ENCODE peak calls at places on chromosomes 2 and 18, in ten cellular contexts. J is prostate gland, W is tibial artery, E is RWPE2, P is GM20000, I is lower leg skin, H is IMR-90, G is RWPE1, A is WTC11, S is psoas muscle. O is an unnamed sample.

GRCh38 chr2:235561450-235561849 is 67.6 kb downstream of the AGAP1 start:
- DNase-seq in H (no peak), W (no peak), S (no peak), J (no peak), I (no peak), G (no peak), A (no peak), P (no peak), E (no peak), O (peak; percentile 9)

GRCh38 chr2:54556659-54557121 is 100.6 kb downstream of the SPTBN1 start:
- DNase-seq in W (no peak), I (no peak), J (no peak), H (peak; percentile 83), S (no peak), P (no peak), E (no peak), G (no peak), A (no peak), O (no peak)

GRCh38 chr18:36889316-36889715 is 60.4 kb downstream of the KIAA1328 start:
- DNase-seq in S (no peak), H (peak; percentile 55), J (no peak), P (no peak), W (no peak), A (no peak), G (no peak), E (no peak), I (no peak), O (no peak)

GRCh38 chr18:21489119-21489750 is 111.3 kb downstream of the ESCO1 start:
- DNase-seq in H (peak; percentile 66), W (no peak), P (peak; percentile 56), A (peak; percentile 60), G (peak; percentile 38), E (no peak), I (no peak), J (peak; percentile 39), S (no peak), O (no peak)

GRCh38 chr2:18268400-18268799 is 292.1 kb downstream of the RDH14 start:
- DNase-seq in I (no peak), A (no peak), J (no peak), E (no peak), G (no peak), S (no peak), H (peak; percentile 18), W (no peak), P (no peak), O (no peak)

GRCh38 chr2:61512768-61513398 is 25.3 kb downstream of the XPO1 start:
- DNase-seq in I (no peak), H (no peak), P (no peak), G (no peak), S (no peak), A (no peak), W (no peak), J (no peak), E (no peak), O (no peak)

GRCh38 chr2:50529600-50530218 is 502.2 kb downstream of the NRXN1 start:
- DNase-seq in S (no peak), I (no peak), E (no peak), P (peak; percentile 37), A (no peak), H (peak; percentile 71), G (peak; percentile 38), J (no peak), W (no peak), O (no peak)

GRCh38 chr2:238457927-238458324 is 31.2 kb downstream of the ASB1 start:
- DNase-seq in E (no peak), G (no peak), W (peak; percentile 37), H (no peak), S (peak; percentile 58), P (no peak), I (no peak), J (no peak), A (no peak), O (no peak)

GRCh38 chr18:48300463-48300961 is 108.7 kb downstream of the ZBTB7C start:
- DNase-seq in I (no peak), W (peak; percentile 46), S (no peak), G (no peak), J (no peak), H (no peak), P (no peak), A (peak; percentile 40), E (no peak), O (no peak)

GRCh38 chr2:97951155-97951670 is 44.5 kb downstream of the TMEM131 start:
- DNase-seq in A (no peak), J (no peak), W (no peak), P (no peak), E (no peak), S (no peak), I (no peak), G (no peak), H (peak; percentile 9), O (no peak)

GRCh38 chr2:212532585-212532984 is 6.0 kb downstream of the ERBB4 start:
- DNase-seq in W (no peak), A (no peak), I (no peak), S (no peak), G (no peak), E (no peak), H (no peak), J (no peak), P (no peak), O (no peak)

GRCh38 chr2:33784488-33784887 is 185.4 kb upstream of the FAM98A start:
- DNase-seq in A (no peak), E (no peak), I (no peak), W (no peak), P (no peak), S (no peak), H (no peak), J (no peak), G (no peak), O (no peak)

GRCh38 chr2:147663153-147663961 is 181.5 kb upstream of the ACVR2A start:
- DNase-seq in P (peak; percentile 16), I (no peak), S (no peak), W (no peak), G (no peak), J (no peak), A (no peak), E (no peak), H (no peak), O (no peak)

GRCh38 chr2:200655918-200656580 is 70.2 kb downstream of the AOX1 start:
- DNase-seq in J (no peak), H (peak; percentile 34), P (no peak), A (no peak), E (no peak), G (no peak), W (no peak), S (no peak), I (no peak), O (no peak)

GRCh38 chr2:85917887-85918795 is 29.4 kb upstream of the ST3GAL5 start:
- DNase-seq in J (no peak), P (no peak), A (no peak), E (no peak), G (no peak), W (no peak), H (no peak), I (no peak), S (no peak), O (no peak)

GRCh38 chr2:233044974-233045535 is 12.6 kb downstream of the NEU2 start:
- DNase-seq in I (no peak), E (peak; percentile 17), W (no peak), A (no peak), P (no peak), J (no peak), G (no peak), S (no peak), H (no peak), O (no peak)

GRCh38 chr2:60416221-60417008 is 137.0 kb downstream of the BCL11A start:
- DNase-seq in A (no peak), H (peak; percentile 3), J (peak; percentile 30), E (no peak), W (peak; percentile 20), S (peak; percentile 68), G (no peak), I (no peak), P (no peak), O (no peak)

GRCh38 chr2:74507926-74508520 is 528 bp upstream of the PCGF1 start:
- DNase-seq in I (no peak), H (peak; percentile 38), W (peak; percentile 24), P (peak; percentile 49), G (no peak), J (no peak), A (peak; percentile 45), S (no peak), E (peak; percentile 24), O (no peak)

DNA sequence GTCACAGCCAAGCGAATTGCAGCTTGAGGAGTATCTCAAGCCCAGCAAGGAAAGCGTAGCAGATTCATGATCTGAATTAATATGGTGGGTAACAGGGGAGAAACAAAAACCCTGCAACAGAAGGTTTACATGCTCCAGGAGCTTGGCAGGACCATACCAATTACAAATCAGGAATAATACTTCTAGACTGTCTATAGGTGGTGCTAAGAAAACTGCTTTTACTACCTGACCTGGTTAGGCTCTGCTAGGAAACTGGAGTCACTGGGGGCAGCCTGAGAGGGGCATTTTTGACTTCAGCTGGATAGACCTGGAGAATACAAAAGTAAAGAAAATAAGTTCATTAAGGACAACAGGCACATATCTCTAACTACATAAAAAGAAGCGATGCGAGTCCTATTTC is 24.6 kb upstream of the SPOPL start:
- DNase-seq in E (no peak), A (no peak), I (no peak), G (no peak), W (no peak), S (no peak), H (no peak), J (no peak), P (no peak), O (no peak)
- TF ChIP-seq CTCF in E (no peak), A (no peak), I (no peak), G (no peak), W (no peak), S (no peak), H (no peak), J (no peak), P (no peak), O (no peak)

DNA sequence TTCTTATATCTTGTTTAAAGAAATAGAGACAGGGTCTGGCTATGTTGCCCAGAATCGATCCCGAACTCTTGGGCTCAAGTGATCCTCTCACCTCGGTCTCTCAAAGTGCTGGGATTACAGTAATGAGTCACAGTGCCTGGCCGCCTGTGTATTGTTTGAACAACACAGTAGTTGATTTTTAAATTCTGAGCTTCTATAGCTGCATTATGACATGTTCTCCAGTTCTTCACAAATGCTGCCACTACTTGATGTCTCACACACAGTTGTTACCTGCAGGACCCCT is 7.7 kb upstream of the RHOB start:
- DNase-seq in W (no peak), S (no peak), A (no peak), I (no peak), H (peak; percentile 49), G (no peak), E (no peak), J (no peak), P (no peak), O (no peak)
- TF ChIP-seq CTCF in W (no peak), S (no peak), A (no peak), I (no peak), H (no peak), G (no peak), E (no peak), J (no peak), P (no peak), O (no peak)

GRCh38 chr18:59539108-59539507 is 158.1 kb downstream of the CCBE1 start:
- DNase-seq in G (no peak), S (no peak), W (no peak), J (no peak), H (no peak), I (no peak), P (no peak), A (no peak), E (no peak), O (no peak)
- TF ChIP-seq CTCF in G (no peak), S (no peak), W (no peak), J (no peak), H (no peak), I (no peak), P (no peak), A (no peak), E (no peak), O (no peak)

GRCh38 chr2:196171248-196171871 is at the start of gene STK17B:
- DNase-seq in E (peak; percentile 93), P (peak; percentile 98), H (peak; percentile 91), A (peak; percentile 94), S (peak; percentile 97), I (peak; percentile 95), J (peak; percentile 96), G (peak; percentile 97), W (peak; percentile 93), O (peak; percentile 95)
- TF ChIP-seq CTCF in E (no peak), P (no peak), H (no peak), A (no peak), S (no peak), I (no peak), J (peak; percentile 40), G (no peak), W (no peak), O (peak; percentile 58)

O was measured in chondrocyte.